ENCODE peak calls at places on chromosomes 1 and 21, in seven cellular contexts. G is cardiac muscle cell, K is body of pancreas, O is mammary epithelial cell, N is ascending aorta, B is prostate gland, T is sigmoid colon. P is an unnamed sample.
A peak's percentile ranks its signal among the peaks of the same experiment; 100 is the strongest.

GRCh38 chr1:202101182-202101581 is 21.5 kb upstream of the GPR37L1 start:
- DNase-seq in G (no peak), K (no peak), O (no peak), N (no peak), B (no peak), T (no peak), P (no peak)

GRCh38 chr1:57007472-57007871 is 41.7 kb upstream of the C8B start:
- DNase-seq in G (no peak), K (no peak), O (no peak), N (no peak), B (no peak), T (no peak), P (no peak)

GRCh38 chr1:199854681-199855321 is 172.7 kb upstream of the NR5A2 start:
- DNase-seq in G (no peak), K (no peak), O (no peak), N (no peak), B (no peak), T (no peak), P (no peak)

GRCh38 chr1:51532853-51533252 is 13.8 kb upstream of the EPS15 start:
- DNase-seq in G (no peak), K (no peak), O (no peak), N (no peak), B (no peak), T (no peak), P (no peak)

GRCh38 chr1:25619101-25619890 is 2.7 kb downstream of the MAN1C1 start:
- DNase-seq in G (peak; percentile 80), K (peak; percentile 28), O (no peak), N (no peak), B (no peak), T (no peak), P (peak; percentile 73)

GRCh38 chr21:32978346-32979270 is 47.1 kb upstream of the OLIG2 start:
- DNase-seq in G (no peak), K (no peak), O (no peak), N (no peak), B (no peak), T (no peak), P (no peak)

GRCh38 chr1:119594386-119594785 is 53.7 kb downstream of the ZNF697 start:
- DNase-seq in G (no peak), K (no peak), O (peak; percentile 64), N (no peak), B (no peak), T (no peak), P (no peak)

GRCh38 chr1:157844084-157844830 is 2.6 kb upstream of the CD5L start:
- DNase-seq in G (no peak), K (no peak), O (no peak), N (no peak), B (no peak), T (no peak), P (no peak)

GRCh38 chr1:84621553-84621952 is 47.3 kb upstream of the CTBS start:
- DNase-seq in G (no peak), K (no peak), O (no peak), N (no peak), B (no peak), T (no peak), P (no peak)

GRCh38 chr1:200980873-200981272 is 42.6 kb downstream of the KIF21B start:
- DNase-seq in G (no peak), K (no peak), O (no peak), N (no peak), B (no peak), T (no peak), P (no peak)

GRCh38 chr1:200980452-200980772 is 43.1 kb downstream of the KIF21B start:
- DNase-seq in G (no peak), K (no peak), O (peak; percentile 6), N (no peak), B (no peak), T (no peak), P (no peak)

GRCh38 chr1:200981278-200981677 is 42.2 kb downstream of the KIF21B start:
- DNase-seq in G (no peak), K (no peak), O (no peak), N (no peak), B (no peak), T (no peak), P (no peak)

GRCh38 chr1:200983035-200983561 is 40.4 kb downstream of the KIF21B start:
- DNase-seq in G (no peak), K (no peak), O (no peak), N (no peak), B (no peak), T (no peak), P (no peak)

GRCh38 chr1:200982071-200982945 is 41.2 kb downstream of the KIF21B start:
- DNase-seq in G (peak; percentile 83), K (no peak), O (no peak), N (no peak), B (no peak), T (no peak), P (no peak)
- H3K36me3 ChIP-seq in G (no peaks in the 10 kb centered on the region), K (no peaks in the 10 kb centered on the region), O (no peaks in the 10 kb centered on the region), N (no peaks in the 10 kb centered on the region), B (no peaks in the 10 kb centered on the region), T (no peaks in the 10 kb centered on the region), P (no peaks in the 10 kb centered on the region)

GRCh38 chr1:245291351-245291750 is 136.6 kb downstream of the KIF26B start:
- DNase-seq in G (no peak), K (no peak), O (no peak), N (no peak), B (no peak), T (no peak), P (no peak)
- H3K27me3 ChIP-seq in G (no peaks in the 10 kb centered on the region), K (no peaks in the 10 kb centered on the region), O (no peaks in the 10 kb centered on the region), N (no peaks in the 10 kb centered on the region), B (peaks cover 2% of the 10 kb centered on the region), T (no peaks in the 10 kb centered on the region), P (no peaks in the 10 kb centered on the region)

GRCh38 chr1:156815307-156815826 is 1.3 kb downstream of the SH2D2A start:
- DNase-seq in G (no peak), K (peak; percentile 49), O (peak; percentile 20), N (no peak), B (no peak), T (peak; percentile 92), P (no peak)
- TF ChIP-seq CTCF in G (peak; percentile 21), K (no peak), O (no peak), N (no peak), B (no peak), T (no peak), P (no peak)

GRCh38 chr1:21241761-21242581 is 48.3 kb downstream of the ECE1 start:
- DNase-seq in G (no peak), K (peak; percentile 77), O (no peak), N (no peak), B (no peak), T (no peak), P (no peak)
- H3K36me3 ChIP-seq in G (no peaks in the 10 kb centered on the region), K (peaks cover 5% of the 10 kb centered on the region), O (peaks cover 18% of the 10 kb centered on the region), N (peaks cover 82% of the 10 kb centered on the region), B (peaks cover 6% of the 10 kb centered on the region), T (peaks cover 67% of the 10 kb centered on the region), P (no peaks in the 10 kb centered on the region)

GRCh38 chr1:985126-985525 is 3.2 kb upstream of the PERM1 start:
- DNase-seq in G (no peak), K (no peak), O (no peak), N (no peak), B (no peak), T (no peak), P (no peak)

GRCh38 chr1:982765-983436 is 1.0 kb upstream of the PERM1 start:
- DNase-seq in G (no peak), K (peak; percentile 11), O (no peak), N (no peak), B (no peak), T (no peak), P (no peak)

GRCh38 chr1:981955-982558 is at the start of gene PERM1:
- DNase-seq in G (no peak), K (peak; percentile 16), O (no peak), N (no peak), B (no peak), T (no peak), P (no peak)

GRCh38 chr1:984476-984814 is 2.6 kb upstream of the PERM1 start:
- DNase-seq in G (no peak), K (no peak), O (no peak), N (no peak), B (no peak), T (no peak), P (no peak)

DNA sequence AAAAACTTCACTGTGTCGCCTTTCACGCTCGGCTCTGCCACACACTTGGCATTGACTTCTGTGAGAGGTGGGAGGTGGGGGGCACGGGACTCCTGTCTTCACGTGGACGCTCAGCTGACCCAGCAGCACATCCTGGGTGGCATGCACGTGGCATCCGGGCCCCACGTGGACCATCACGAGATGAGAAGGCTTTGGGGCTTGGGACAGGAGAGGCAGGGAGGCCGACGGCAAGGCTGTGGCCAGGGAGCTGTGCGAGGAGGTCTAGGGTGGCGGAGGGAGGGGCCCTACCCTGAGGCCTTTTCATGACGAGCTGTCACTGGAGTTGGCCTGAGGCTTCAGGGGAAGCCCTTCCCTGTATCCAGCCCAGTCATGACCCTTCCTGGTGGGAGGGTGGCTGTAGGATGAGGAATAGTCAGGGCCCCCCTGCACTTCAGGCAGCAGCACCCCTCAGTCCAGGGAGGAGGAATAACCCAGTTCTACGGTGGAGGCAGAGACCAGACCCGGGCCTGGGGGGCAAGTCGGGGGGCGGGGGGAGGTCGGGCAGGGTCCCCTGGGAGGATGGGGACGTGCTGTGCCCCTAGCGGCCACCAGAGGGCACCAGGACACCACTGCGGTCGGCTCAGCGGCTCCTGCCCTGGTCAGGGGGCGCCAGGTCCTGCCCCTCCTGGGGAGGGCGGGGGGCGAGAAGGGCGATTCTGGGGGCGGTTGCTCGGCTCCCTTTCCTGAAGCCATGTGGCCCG is 2.0 kb upstream of the PERM1 start:
- DNase-seq in G (peak; percentile 61), K (peak; percentile 50), O (no peak), N (no peak), B (no peak), T (peak; percentile 71), P (no peak)
- H3K27me3 ChIP-seq in G (peaks cover 52% of the 10 kb centered on the region), K (no peaks in the 10 kb centered on the region), O (peaks cover 2% of the 10 kb centered on the region), N (no peaks in the 10 kb centered on the region), B (peaks cover 1% of the 10 kb centered on the region), T (peaks cover 13% of the 10 kb centered on the region), P (no peaks in the 10 kb centered on the region)

GRCh38 chr1:39199593-39199992 is 4.9 kb upstream of the MACF1 start:
- DNase-seq in G (no peak), K (no peak), O (no peak), N (no peak), B (no peak), T (no peak), P (no peak)
- TF ChIP-seq CTCF in G (no peak), K (no peak), O (no peak), N (no peak), B (no peak), T (no peak), P (no peak)

DNA sequence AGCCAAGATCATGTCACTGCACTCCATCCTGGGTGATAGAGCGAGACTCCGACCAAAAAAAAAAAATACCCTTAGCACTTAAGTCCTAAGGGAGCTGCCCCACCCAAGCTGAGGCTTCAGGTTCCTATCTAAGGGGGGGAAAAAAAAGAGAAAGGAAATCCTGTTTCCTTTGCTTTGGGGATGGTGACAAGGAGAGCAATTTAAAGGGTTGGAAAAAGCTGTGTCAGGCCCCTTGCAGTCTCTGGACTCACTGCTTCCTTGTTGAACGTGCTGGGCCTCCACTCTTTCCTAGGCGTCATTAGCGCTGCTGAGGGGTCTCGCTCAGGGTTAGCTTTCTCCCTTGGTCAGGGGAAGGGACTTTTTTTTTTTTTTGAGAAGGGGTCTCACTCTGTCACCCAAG is 18.1 kb downstream of the PRCC start:
- DNase-seq in G (no peak), K (no peak), O (no peak), N (no peak), B (no peak), T (no peak), P (no peak)
- H3K36me3 ChIP-seq in G (peaks cover 43% of the 10 kb centered on the region), K (peaks cover 3% of the 10 kb centered on the region), O (peaks cover 30% of the 10 kb centered on the region), N (peaks cover 54% of the 10 kb centered on the region), B (peaks cover 13% of the 10 kb centered on the region), T (peaks cover 8% of the 10 kb centered on the region), P (peaks cover 1% of the 10 kb centered on the region)